ENCODE peak calls at places on chromosomes 16 and 17, in ten cellular contexts. E, M, X, D, A, B, P, L, T and I are unnamed samples.

GRCh38 chr17:39626671-39627169 is at the start of gene PPP1R1B:
- DNase-seq in P (no peak), X (no peak), T (no peak), D (no peak), L (no peak), M (no peak), B (no peak), E (no peak), A (no peak), I (no peak)

GRCh38 chr17:81735181-81736102 is 23.4 kb downstream of the SLC25A10 start:
- DNase-seq in L (no peak), T (no peak), A (no peak), M (peak), P (no peak), D (peak), B (peak), E (no peak), X (no peak), I (no peak)

GRCh38 chr17:4853195-4853762 is 20.1 kb downstream of the MINK1 start:
- DNase-seq in T (no peak), X (no peak), B (no peak), E (no peak), D (no peak), P (peak), M (no peak), L (no peak), A (no peak), I (no peak)

GRCh38 chr16:12532871-12533610 is 270.6 kb downstream of the CPPED1 start:
- DNase-seq in A (no peak), P (peak), B (no peak), M (no peak), X (no peak), E (peak), L (no peak), T (no peak), D (no peak), I (no peak)

GRCh38 chr17:2995362-2995761 is 68.0 kb downstream of the OR1D5 start:
- DNase-seq in T (no peak), D (no peak), B (no peak), A (no peak), E (no peak), P (no peak), X (no peak), L (no peak), M (no peak), I (no peak)

GRCh38 chr16:56985288-56985961 is 3.9 kb upstream of the NLRC5 start:
- DNase-seq in M (peak), T (peak), X (no peak), D (peak), P (peak), E (peak), L (no peak), B (peak), A (no peak), I (peak)

GRCh38 chr16:73616186-73616585 is 568.3 kb upstream of the ZFHX3 start:
- DNase-seq in E (no peak), M (no peak), T (no peak), B (no peak), L (no peak), D (peak), A (no peak), P (no peak), X (peak), I (no peak)

GRCh38 chr17:21352221-21352980 is 23.8 kb upstream of the KCNJ12 start:
- DNase-seq in L (no peak), M (no peak), P (no peak), A (no peak), D (no peak), E (no peak), X (no peak), T (no peak), B (no peak), I (no peak)

GRCh38 chr17:49870298-49870697 is 22.4 kb upstream of the TAC4 start:
- DNase-seq in A (no peak), P (no peak), L (no peak), T (no peak), M (no peak), E (no peak), B (no peak), X (no peak), D (no peak), I (no peak)

GRCh38 chr16:48611329-48612137 is 1.6 kb upstream of the N4BP1 start:
- DNase-seq in D (no peak), A (no peak), E (peak), X (no peak), B (no peak), T (no peak), P (peak), L (peak), M (no peak), I (no peak)